ENCODE peak calls at places on chromosome 3, in ten cellular contexts. One of them, this sample, is unnamed.

GRCh38 chr3:127777861-127778711 is 44.2 kb downstream of the MGLL start:
- DNase-seq in Peyer's patch: peak
- DNase-seq in IMR-90: no peak
- DNase-seq in HFF-Myc: no peak
- DNase-seq in fibroblast of mammary gland: no peak
- DNase-seq in thyroid gland: no peak
- DNase-seq in GM20000: no peak
- DNase-seq in progenitor cell of endocrine pancreas: no peak
- DNase-seq in neural progenitor cell: no peak
- DNase-seq in HCT116: no peak
- DNase-seq in this sample: peak

GRCh38 chr3:141115752-141116541 is 64.8 kb downstream of the SPSB4 start:
- DNase-seq in GM20000: no peak
- DNase-seq in IMR-90: no peak
- DNase-seq in neural progenitor cell: peak
- DNase-seq in fibroblast of mammary gland: peak
- DNase-seq in thyroid gland: no peak
- DNase-seq in HFF-Myc: no peak
- DNase-seq in HCT116: no peak
- DNase-seq in progenitor cell of endocrine pancreas: no peak
- DNase-seq in Peyer's patch: no peak
- DNase-seq in this sample: no peak

GRCh38 chr3:16264174-16264707 is 502 bp downstream of the DPH3 start:
- DNase-seq in fibroblast of mammary gland: peak
- DNase-seq in HFF-Myc: no peak
- DNase-seq in HCT116: no peak
- DNase-seq in GM20000: no peak
- DNase-seq in IMR-90: no peak
- DNase-seq in progenitor cell of endocrine pancreas: no peak
- DNase-seq in Peyer's patch: no peak
- DNase-seq in thyroid gland: no peak
- DNase-seq in neural progenitor cell: no peak
- DNase-seq in this sample: no peak

GRCh38 chr3:169342652-169343051 is 320.9 kb downstream of the MECOM start:
- DNase-seq in thyroid gland: no peak
- DNase-seq in HCT116: no peak
- DNase-seq in neural progenitor cell: peak
- DNase-seq in progenitor cell of endocrine pancreas: no peak
- DNase-seq in fibroblast of mammary gland: no peak
- DNase-seq in Peyer's patch: no peak
- DNase-seq in GM20000: no peak
- DNase-seq in HFF-Myc: no peak
- DNase-seq in IMR-90: no peak
- DNase-seq in this sample: no peak

GRCh38 chr3:10804183-10804648 is 11.8 kb upstream of the SLC6A11 start:
- DNase-seq in fibroblast of mammary gland: peak
- DNase-seq in thyroid gland: no peak
- DNase-seq in Peyer's patch: no peak
- DNase-seq in progenitor cell of endocrine pancreas: no peak
- DNase-seq in GM20000: no peak
- DNase-seq in IMR-90: no peak
- DNase-seq in HCT116: peak
- DNase-seq in neural progenitor cell: no peak
- DNase-seq in HFF-Myc: peak
- DNase-seq in this sample: no peak

GRCh38 chr3:114645392-114645791 is 351.6 kb downstream of the TIGIT start:
- DNase-seq in fibroblast of mammary gland: no peak
- DNase-seq in IMR-90: peak
- DNase-seq in Peyer's patch: no peak
- DNase-seq in thyroid gland: no peak
- DNase-seq in GM20000: no peak
- DNase-seq in HCT116: peak
- DNase-seq in HFF-Myc: no peak
- DNase-seq in progenitor cell of endocrine pancreas: no peak
- DNase-seq in neural progenitor cell: no peak
- DNase-seq in this sample: no peak

GRCh38 chr3:106093616-106094015 is 224.8 kb upstream of the CBLB start:
- DNase-seq in thyroid gland: no peak
- DNase-seq in IMR-90: no peak
- DNase-seq in HCT116: no peak
- DNase-seq in GM20000: no peak
- DNase-seq in HFF-Myc: no peak
- DNase-seq in progenitor cell of endocrine pancreas: no peak
- DNase-seq in Peyer's patch: no peak
- DNase-seq in neural progenitor cell: no peak
- DNase-seq in fibroblast of mammary gland: no peak
- DNase-seq in this sample: no peak

GRCh38 chr3:95036526-95037021 is 973.7 kb downstream of the NSUN3 start:
- DNase-seq in thyroid gland: no peak
- DNase-seq in HFF-Myc: no peak
- DNase-seq in HCT116: no peak
- DNase-seq in IMR-90: no peak
- DNase-seq in fibroblast of mammary gland: no peak
- DNase-seq in progenitor cell of endocrine pancreas: no peak
- DNase-seq in neural progenitor cell: no peak
- DNase-seq in GM20000: no peak
- DNase-seq in Peyer's patch: no peak
- DNase-seq in this sample: no peak

GRCh38 chr3:9435320-9435719 is 37.9 kb downstream of the SETD5 start:
- DNase-seq in progenitor cell of endocrine pancreas: no peak
- DNase-seq in thyroid gland: no peak
- DNase-seq in IMR-90: peak
- DNase-seq in HCT116: no peak
- DNase-seq in neural progenitor cell: no peak
- DNase-seq in fibroblast of mammary gland: no peak
- DNase-seq in GM20000: no peak
- DNase-seq in HFF-Myc: no peak
- DNase-seq in Peyer's patch: no peak
- DNase-seq in this sample: no peak

DNA sequence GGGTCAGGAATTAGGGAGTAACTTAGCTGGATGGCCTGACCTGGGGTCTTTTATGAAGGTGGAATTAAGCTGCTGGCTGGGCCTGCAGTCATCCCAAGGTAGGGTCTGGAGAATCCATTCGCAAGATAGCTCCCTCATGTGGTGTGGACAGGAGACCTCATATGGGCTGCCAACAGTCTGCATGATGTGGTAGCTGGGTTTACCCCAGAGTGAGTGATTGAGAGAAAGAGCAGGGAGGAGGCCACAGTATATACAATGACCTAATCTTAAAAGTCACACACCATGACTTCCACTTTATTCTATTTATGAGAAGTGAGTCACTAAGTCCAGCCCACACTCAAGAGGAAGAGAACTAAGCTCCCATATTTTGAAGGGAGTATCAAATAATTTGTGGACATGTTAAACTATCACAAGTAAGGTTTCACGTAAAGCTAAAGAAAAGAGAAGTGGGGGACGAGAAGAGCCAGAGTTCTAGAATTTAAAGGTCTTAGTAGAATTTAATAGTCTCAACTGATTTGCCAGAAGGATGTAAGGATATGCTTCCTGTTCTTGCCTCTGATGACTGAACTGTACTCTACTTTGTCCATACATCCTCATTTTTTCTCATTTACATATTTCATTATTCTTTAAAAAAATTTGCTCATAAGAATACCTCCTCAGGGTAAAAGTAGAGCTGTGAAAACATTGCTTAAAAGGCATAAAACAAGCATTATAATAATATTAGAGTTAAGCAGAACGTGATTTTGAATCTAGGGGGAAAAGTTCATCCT is 184.4 kb downstream of the PEX5L start:
- DNase-seq in progenitor cell of endocrine pancreas: no peak
- DNase-seq in HFF-Myc: no peak
- DNase-seq in GM20000: peak
- DNase-seq in neural progenitor cell: peak
- DNase-seq in HCT116: no peak
- DNase-seq in IMR-90: peak
- DNase-seq in thyroid gland: no peak
- DNase-seq in Peyer's patch: no peak
- DNase-seq in fibroblast of mammary gland: peak
- DNase-seq in this sample: no peak
- TF ChIP-seq CTCF in progenitor cell of endocrine pancreas: no peak
- TF ChIP-seq CTCF in HFF-Myc: peak
- TF ChIP-seq CTCF in GM20000: no peak
- TF ChIP-seq CTCF in neural progenitor cell: peak
- TF ChIP-seq CTCF in HCT116: peak
- TF ChIP-seq CTCF in IMR-90: peak
- TF ChIP-seq CTCF in thyroid gland: no peak
- TF ChIP-seq CTCF in Peyer's patch: no peak
- TF ChIP-seq CTCF in fibroblast of mammary gland: peak
- TF ChIP-seq CTCF in this sample: peak

GRCh38 chr3:80682951-80683350 is 915.2 kb upstream of the ROBO1 start:
- DNase-seq in fibroblast of mammary gland: no peak
- DNase-seq in progenitor cell of endocrine pancreas: no peak
- DNase-seq in Peyer's patch: no peak
- DNase-seq in neural progenitor cell: no peak
- DNase-seq in thyroid gland: no peak
- DNase-seq in GM20000: no peak
- DNase-seq in HFF-Myc: no peak
- DNase-seq in IMR-90: no peak
- DNase-seq in HCT116: no peak
- DNase-seq in this sample: no peak

GRCh38 chr3:80688814-80689213 is 921.0 kb upstream of the ROBO1 start:
- DNase-seq in GM20000: no peak
- DNase-seq in fibroblast of mammary gland: peak
- DNase-seq in HCT116: no peak
- DNase-seq in IMR-90: no peak
- DNase-seq in thyroid gland: no peak
- DNase-seq in progenitor cell of endocrine pancreas: no peak
- DNase-seq in neural progenitor cell: peak
- DNase-seq in HFF-Myc: no peak
- DNase-seq in Peyer's patch: no peak
- DNase-seq in this sample: no peak
- TF ChIP-seq CTCF in GM20000: peak
- TF ChIP-seq CTCF in fibroblast of mammary gland: peak
- TF ChIP-seq CTCF in HCT116: no peak
- TF ChIP-seq CTCF in IMR-90: peak
- TF ChIP-seq CTCF in thyroid gland: peak
- TF ChIP-seq CTCF in progenitor cell of endocrine pancreas: peak
- TF ChIP-seq CTCF in neural progenitor cell: peak
- TF ChIP-seq CTCF in HFF-Myc: no peak
- TF ChIP-seq CTCF in Peyer's patch: peak
- TF ChIP-seq CTCF in this sample: no peak

DNA sequence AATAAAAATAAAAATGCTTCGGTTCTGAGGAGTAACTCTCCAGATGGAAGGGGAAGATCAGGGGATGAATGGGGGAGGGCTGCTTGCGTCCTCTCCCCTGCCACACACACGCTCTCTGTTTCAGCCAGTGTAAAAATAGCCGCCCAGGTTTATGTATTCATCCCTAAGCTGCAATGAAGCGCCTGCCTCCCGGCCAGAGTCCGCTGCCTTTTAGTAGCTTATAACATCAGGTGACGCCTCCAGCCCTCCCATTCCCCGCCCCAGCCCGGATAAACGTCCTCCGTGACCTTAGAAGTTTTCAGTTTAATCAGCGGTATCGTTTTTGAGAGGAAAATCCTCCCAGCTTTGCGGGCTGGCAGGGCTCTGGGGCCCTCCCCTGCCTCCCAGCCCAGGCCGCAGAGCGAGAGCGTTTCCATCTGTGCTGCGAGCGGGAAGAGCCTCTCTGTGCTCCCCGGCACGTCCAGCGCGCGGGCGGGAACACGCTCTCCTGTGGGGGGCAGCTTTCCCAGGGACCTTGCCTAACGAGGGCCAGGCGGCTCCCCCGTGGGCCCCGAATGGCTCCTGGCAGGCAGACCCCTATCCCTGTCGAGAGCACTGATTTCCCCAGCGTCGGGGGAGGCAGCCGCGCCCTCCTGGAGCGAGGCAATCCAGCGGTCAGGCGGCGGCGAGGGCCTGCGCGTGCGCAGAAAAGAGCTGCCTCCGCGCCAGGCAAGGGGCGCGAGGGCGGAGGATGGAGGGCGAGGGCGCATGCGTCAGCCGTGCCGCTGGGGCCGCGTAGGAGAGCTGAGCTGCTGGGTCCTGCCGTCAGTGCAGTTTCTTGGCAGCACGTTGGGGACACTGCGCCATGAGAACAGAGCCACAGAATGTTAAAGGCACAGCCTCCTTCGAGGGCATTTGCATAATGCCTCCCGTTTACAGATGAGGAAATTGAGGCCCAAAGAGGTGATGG is 71.2 kb downstream of the CCNL1 start:
- DNase-seq in fibroblast of mammary gland: peak
- DNase-seq in HCT116: peak
- DNase-seq in GM20000: peak
- DNase-seq in thyroid gland: peak
- DNase-seq in progenitor cell of endocrine pancreas: peak
- DNase-seq in HFF-Myc: peak
- DNase-seq in Peyer's patch: peak
- DNase-seq in IMR-90: peak
- DNase-seq in neural progenitor cell: peak
- DNase-seq in this sample: peak
- TF ChIP-seq CTCF in fibroblast of mammary gland: no peak
- TF ChIP-seq CTCF in HCT116: no peak
- TF ChIP-seq CTCF in GM20000: no peak
- TF ChIP-seq CTCF in thyroid gland: no peak
- TF ChIP-seq CTCF in progenitor cell of endocrine pancreas: no peak
- TF ChIP-seq CTCF in HFF-Myc: no peak
- TF ChIP-seq CTCF in Peyer's patch: peak
- TF ChIP-seq CTCF in IMR-90: peak
- TF ChIP-seq CTCF in neural progenitor cell: peak
- TF ChIP-seq CTCF in this sample: no peak

GRCh38 chr3:46448721-46449120 is 16.0 kb downstream of the LTF start:
- DNase-seq in GM20000: no peak
- DNase-seq in thyroid gland: no peak
- DNase-seq in neural progenitor cell: no peak
- DNase-seq in Peyer's patch: peak
- DNase-seq in HCT116: no peak
- DNase-seq in IMR-90: no peak
- DNase-seq in progenitor cell of endocrine pancreas: no peak
- DNase-seq in fibroblast of mammary gland: no peak
- DNase-seq in HFF-Myc: no peak
- DNase-seq in this sample: no peak

GRCh38 chr3:46440531-46441294 is 24.0 kb downstream of the LTF start:
- DNase-seq in Peyer's patch: no peak
- DNase-seq in HFF-Myc: no peak
- DNase-seq in fibroblast of mammary gland: no peak
- DNase-seq in IMR-90: no peak
- DNase-seq in HCT116: no peak
- DNase-seq in progenitor cell of endocrine pancreas: no peak
- DNase-seq in GM20000: peak
- DNase-seq in thyroid gland: no peak
- DNase-seq in neural progenitor cell: no peak
- DNase-seq in this sample: peak

GRCh38 chr3:46447535-46447934 is 17.2 kb downstream of the LTF start:
- DNase-seq in neural progenitor cell: no peak
- DNase-seq in GM20000: no peak
- DNase-seq in IMR-90: no peak
- DNase-seq in fibroblast of mammary gland: no peak
- DNase-seq in thyroid gland: no peak
- DNase-seq in HFF-Myc: no peak
- DNase-seq in HCT116: no peak
- DNase-seq in Peyer's patch: no peak
- DNase-seq in progenitor cell of endocrine pancreas: no peak
- DNase-seq in this sample: no peak

GRCh38 chr3:46438831-46439230 is 25.9 kb downstream of the LTF start:
- DNase-seq in thyroid gland: no peak
- DNase-seq in fibroblast of mammary gland: no peak
- DNase-seq in progenitor cell of endocrine pancreas: no peak
- DNase-seq in HCT116: no peak
- DNase-seq in GM20000: no peak
- DNase-seq in HFF-Myc: no peak
- DNase-seq in IMR-90: no peak
- DNase-seq in Peyer's patch: no peak
- DNase-seq in neural progenitor cell: no peak
- DNase-seq in this sample: no peak

GRCh38 chr3:46442591-46443530 is 21.8 kb downstream of the LTF start:
- DNase-seq in Peyer's patch: peak
- DNase-seq in IMR-90: no peak
- DNase-seq in fibroblast of mammary gland: peak
- DNase-seq in progenitor cell of endocrine pancreas: no peak
- DNase-seq in neural progenitor cell: peak
- DNase-seq in HFF-Myc: peak
- DNase-seq in HCT116: no peak
- DNase-seq in GM20000: peak
- DNase-seq in thyroid gland: peak
- DNase-seq in this sample: peak
- TF ChIP-seq CTCF in Peyer's patch: peak
- TF ChIP-seq CTCF in IMR-90: no peak
- TF ChIP-seq CTCF in fibroblast of mammary gland: peak
- TF ChIP-seq CTCF in progenitor cell of endocrine pancreas: peak
- TF ChIP-seq CTCF in neural progenitor cell: peak
- TF ChIP-seq CTCF in HFF-Myc: peak
- TF ChIP-seq CTCF in HCT116: no peak
- TF ChIP-seq CTCF in GM20000: peak
- TF ChIP-seq CTCF in thyroid gland: peak
- TF ChIP-seq CTCF in this sample: peak

This sample was measured in CD14-positive monocyte.